ENCODE peak calls at places on chromosome 5, in seven cellular contexts. L is HS-5, E is midbrain, I is WTC11, Z is AML-193, U is pancreas, J is NCI-H69. V is an unnamed sample.

GRCh38 chr5:95654196-95654595 is 7.6 kb downstream of the RFESD start:
- DNase-seq in U (no peak), L (no peak), E (no peak), I (no peak), Z (no peak), J (no peak), V (no peak)

GRCh38 chr5:360277-361027 is 38.9 kb downstream of the AHRR start:
- DNase-seq in Z (peak; percentile 82), I (no peak), J (no peak), E (no peak), U (no peak), L (no peak), V (no peak)

GRCh38 chr5:154370119-154370518 is 75.7 kb upstream of the SAP30L start:
- DNase-seq in L (peak; percentile 38), U (no peak), J (no peak), E (no peak), Z (no peak), I (no peak), V (no peak)

GRCh38 chr5:168674893-168675482 is 95.8 kb upstream of the PANK3 start:
- DNase-seq in E (no peak), L (no peak), J (no peak), I (no peak), U (no peak), Z (no peak), V (no peak)

GRCh38 chr5:157266286-157267007 is 524 bp downstream of the CYFIP2 start:
- DNase-seq in U (peak; percentile 29), E (peak; percentile 49), Z (no peak), L (no peak), I (peak; percentile 68), J (peak; percentile 66), V (no peak)

GRCh38 chr5:32707394-32707997 is 3.6 kb upstream of the NPR3 start:
- DNase-seq in Z (peak; percentile 26), L (no peak), E (no peak), I (no peak), U (no peak), J (peak; percentile 43), V (no peak)

GRCh38 chr5:59418766-59419165 is 474.8 kb downstream of the PDE4D start:
- DNase-seq in Z (no peak), L (no peak), U (no peak), I (no peak), E (no peak), J (peak; percentile 38), V (no peak)

GRCh38 chr5:155943516-155944407 is 383.2 kb upstream of the SGCD start:
- DNase-seq in Z (peak; percentile 14), E (peak; percentile 59), L (no peak), I (peak; percentile 60), U (no peak), J (peak; percentile 98), V (peak; percentile 2)

GRCh38 chr5:8700222-8700621 is 831.3 kb downstream of the MTRR start:
- DNase-seq in J (no peak), U (no peak), Z (no peak), E (no peak), I (no peak), L (no peak), V (no peak)

GRCh38 chr5:105134328-105134727 is 1571.7 kb upstream of the NUDT12 start:
- DNase-seq in Z (no peak), U (no peak), I (no peak), L (no peak), J (no peak), E (no peak), V (no peak)

GRCh38 chr5:98722188-98722587 is 51.3 kb upstream of the RGMB start:
- DNase-seq in E (no peak), J (no peak), Z (no peak), I (no peak), U (no peak), L (no peak), V (no peak)

GRCh38 chr5:150516011-150516410 is 8.1 kb downstream of the NDST1 start:
- DNase-seq in E (no peak), J (peak; percentile 55), U (peak; percentile 77), Z (no peak), L (no peak), I (no peak), V (no peak)

V was measured in GM18507.